ENCODE peak calls at places on chromosomes 4 and X, in four cellular contexts. F is fibroblast of lung; V is esophagus squamous epithelium; R is naive thymus-derived CD4-positive, alpha-beta T cell. J is an unnamed sample.
A peak's percentile ranks its signal among the peaks of the same experiment; 100 is the strongest.

GRCh38 chrX:19785647-19786046 is 101.8 kb downstream of the SH3KBP1 start:
- DNase-seq in R (no peak), F (no peak), V (no peak), J (no peak)

GRCh38 chr4:141432000-141432712 is 204.2 kb upstream of the IL15 start:
- DNase-seq in V (no peak), F (peak; percentile 46), R (no peak), J (no peak)

GRCh38 chr4:156497486-156497885 is 474.1 kb downstream of the PDGFC start:
- DNase-seq in R (no peak), V (no peak), F (no peak), J (no peak)

GRCh38 chr4:157992038-157992706 is 180.7 kb downstream of the GASK1B start:
- DNase-seq in R (no peak), V (no peak), F (peak; percentile 62), J (no peak)

GRCh38 chr4:63226236-63226635 is 1183.0 kb downstream of the TECRL start:
- DNase-seq in F (no peak), V (no peak), R (no peak), J (no peak)

GRCh38 chr4:76830612-76831474 is 67.1 kb downstream of the SOWAHB start:
- DNase-seq in V (no peak), R (no peak), F (peak; percentile 83), J (no peak)

GRCh38 chr4:25879587-25879986 is 16.8 kb upstream of the SEL1L3 start:
- DNase-seq in F (no peak), V (no peak), R (no peak), J (no peak)

GRCh38 chr4:149409186-149410056 is 406.2 kb downstream of the IQCM start:
- DNase-seq in V (no peak), R (no peak), F (peak; percentile 95), J (no peak)

GRCh38 chr4:113335771-113336170 is 286.3 kb downstream of the ANK2 start:
- DNase-seq in V (no peak), R (no peak), F (no peak), J (no peak)

GRCh38 chrX:21952624-21953023 is 12.1 kb downstream of the SMS start:
- DNase-seq in R (no peak), V (no peak), F (no peak), J (no peak)

GRCh38 chr4:21901831-21902230 is 46.7 kb downstream of the KCNIP4 start:
- DNase-seq in F (peak; percentile 37), V (no peak), R (no peak), J (no peak)

GRCh38 chr4:73705056-73705432 is 35.3 kb upstream of the CXCL8 start:
- DNase-seq in R (no peak), F (peak; percentile 84), V (no peak), J (no peak)

GRCh38 chr4:85761803-85762202 is 286.9 kb downstream of the ARHGAP24 start:
- DNase-seq in F (peak; percentile 53), R (no peak), V (no peak), J (no peak)

GRCh38 chr4:85763207-85763606 is 288.3 kb downstream of the ARHGAP24 start:
- DNase-seq in V (no peak), R (no peak), F (no peak), J (no peak)

GRCh38 chr4:85760521-85760920 is 285.6 kb downstream of the ARHGAP24 start:
- DNase-seq in V (no peak), R (no peak), F (no peak), J (no peak)

GRCh38 chr4:85759392-85759791 is 284.4 kb downstream of the ARHGAP24 start:
- DNase-seq in V (no peak), R (no peak), F (no peak), J (no peak)

GRCh38 chr4:85762204-85762884 is 287.4 kb downstream of the ARHGAP24 start:
- DNase-seq in R (no peak), V (no peak), F (peak; percentile 93), J (no peak)
- H3K27ac ChIP-seq in R (no peak overlapping the region), V (no peak overlapping the region), F (peak overlapping the region; percentile 74), J (no peak overlapping the region)

GRCh38 chr4:169274033-169274432 is 3.3 kb upstream of the SH3RF1 start:
- DNase-seq in F (no peak), V (no peak), R (no peak), J (no peak)
- H3K27me3 ChIP-seq in F (no peaks in the 10 kb centered on the region), V (peaks cover 11% of the 10 kb centered on the region), R (no peaks in the 10 kb centered on the region), J (peaks cover 16% of the 10 kb centered on the region)

GRCh38 chr4:1682860-1683259 is 1.3 kb downstream of the FAM53A start:
- DNase-seq in R (no peak), V (no peak), F (no peak), J (no peak)
- H3K4me3 ChIP-seq in R (peak overlapping the region; percentile 51), V (no peak overlapping the region), F (peak overlapping the region; percentile 69), J (no peak overlapping the region)

GRCh38 chrX:71930298-71930697 is 19.7 kb downstream of the NHSL2 start:
- DNase-seq in F (peak; percentile 25), V (no peak), R (no peak), J (no peak)

GRCh38 chrX:71941145-71941544 is 30.5 kb downstream of the NHSL2 start:
- DNase-seq in V (no peak), F (peak; percentile 53), R (no peak), J (no peak)

GRCh38 chrX:71938371-71938770 is 27.7 kb downstream of the NHSL2 start:
- DNase-seq in V (no peak), R (no peak), F (peak; percentile 67), J (no peak)

GRCh38 chrX:71936632-71937031 is 26.0 kb downstream of the NHSL2 start:
- DNase-seq in F (no peak), V (no peak), R (no peak), J (no peak)

DNA sequence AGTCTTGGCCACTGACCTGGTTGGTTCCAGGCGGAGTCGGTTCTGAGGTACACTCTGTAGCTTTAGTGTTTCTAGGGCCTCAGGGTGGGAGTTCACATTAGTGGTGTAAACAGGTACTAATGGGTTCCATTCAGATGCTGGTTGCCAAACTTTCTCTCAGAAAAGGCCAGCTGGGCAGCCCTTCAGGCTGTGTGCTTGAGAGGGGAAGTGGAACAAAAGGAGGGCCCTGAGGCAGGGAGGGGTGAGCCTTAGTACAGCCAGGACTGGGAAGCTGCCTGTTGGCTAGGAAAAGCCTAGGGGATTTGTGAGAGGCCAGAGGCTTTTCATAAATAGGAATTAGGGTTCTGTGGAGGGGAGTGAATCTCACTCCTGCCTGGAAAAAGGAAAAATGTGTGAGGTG is 24.9 kb downstream of the NHSL2 start:
- DNase-seq in V (no peak), R (no peak), F (no peak), J (no peak)
- H3K27ac ChIP-seq in V (no peak overlapping the region), R (no peak overlapping the region), F (no peak overlapping the region), J (no peak overlapping the region)

DNA sequence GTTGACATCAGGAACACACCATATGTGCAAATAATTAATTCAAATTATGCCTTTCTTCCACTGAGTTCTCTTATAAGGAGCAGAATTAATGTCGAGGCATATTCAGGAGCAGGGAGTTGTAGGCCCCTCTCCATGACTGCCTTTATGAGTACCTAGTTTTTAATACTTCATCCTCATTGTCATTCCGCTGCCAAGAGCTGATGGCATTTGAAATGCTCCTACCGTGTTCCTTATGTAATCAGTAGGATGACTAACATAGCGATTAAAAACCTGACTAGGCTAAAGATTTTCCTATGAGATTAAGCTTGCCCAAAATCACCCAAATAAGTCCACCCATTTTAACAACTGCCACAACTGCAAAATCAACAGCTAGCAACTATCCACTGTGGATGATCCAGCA is 220.6 kb downstream of the DHX15 start:
- DNase-seq in R (no peak), V (no peak), F (no peak), J (no peak)
- H3K27me3 ChIP-seq in R (no peaks in the 10 kb centered on the region), V (peaks cover 13% of the 10 kb centered on the region), F (no peaks in the 10 kb centered on the region), J (no peaks in the 10 kb centered on the region)